ENCODE peak calls at places on chromosomes 6 and 20, in ten cellular contexts. X is colonic mucosa; I is HCEC 1CT; Q is stimulated activated CD8-positive, alpha-beta memory T cell treated with anti-CD3 and anti-CD28 coated beads, Interleukin-7, amount 100 ng/mL, for 48 hours; N is activated T-helper 1 cell treated with anti-CD3 and anti-CD28 coated beads, Interleukin-2, amount 50 U/mL, for 16 hours; B is hippocampal formation; E is stimulated activated CD4-positive, alpha-beta T cell treated with anti-CD3 and anti-CD28 coated beads, Interleukin-4, amount 100 ng/mL, for 48 hours; L is GOT3; A is T-helper 17 cell; G is CD8-positive, alpha-beta memory T cell. D is an unnamed sample.

GRCh38 chr6:140203611-140204553 is 829.4 kb upstream of the CITED2 start:
- DNase-seq in X (no peak), I (peak), Q (no peak), N (no peak), B (no peak), E (no peak), L (no peak), A (no peak), G (no peak), D (no peak)

GRCh38 chr20:47950557-47951283 is 165.4 kb upstream of the SULF2 start:
- DNase-seq in X (no peak), I (no peak), Q (no peak), N (no peak), B (no peak), E (no peak), L (no peak), A (no peak), G (no peak), D (no peak)

GRCh38 chr6:80335061-80335660 is 228.7 kb downstream of the BCKDHB start:
- DNase-seq in X (no peak), I (no peak), Q (no peak), N (no peak), B (no peak), E (no peak), L (no peak), A (no peak), G (no peak), D (no peak)

GRCh38 chr20:56839791-56840190 is 210.7 kb downstream of the TFAP2C start:
- DNase-seq in X (no peak), I (no peak), Q (no peak), N (no peak), B (no peak), E (no peak), L (no peak), A (no peak), G (no peak), D (no peak)

GRCh38 chr20:5150226-5151076 is 23.6 kb downstream of the CDS2 start:
- DNase-seq in X (peak), I (peak), Q (no peak), N (no peak), B (no peak), E (no peak), L (no peak), A (no peak), G (no peak), D (no peak)

GRCh38 chr6:49987749-49988148 is 18.3 kb upstream of the DEFB113 start:
- DNase-seq in X (no peak), I (no peak), Q (no peak), N (no peak), B (no peak), E (no peak), L (no peak), A (no peak), G (no peak), D (no peak)

GRCh38 chr6:39979461-39980328 is 45.4 kb upstream of the MOCS1 start:
- DNase-seq in X (no peak), I (no peak), Q (no peak), N (no peak), B (no peak), E (no peak), L (no peak), A (no peak), G (no peak), D (no peak)

GRCh38 chr6:69390125-69390524 is 406.7 kb downstream of the LMBRD1 start:
- DNase-seq in X (no peak), I (no peak), Q (no peak), N (no peak), B (no peak), E (no peak), L (no peak), A (no peak), G (no peak), D (no peak)

GRCh38 chr6:41182069-41183034 is 18.6 kb downstream of the TREML2 start:
- DNase-seq in X (peak), I (peak), Q (no peak), N (no peak), B (no peak), E (peak), L (no peak), A (peak), G (peak), D (peak)

GRCh38 chr6:150076196-150076893 is 7.4 kb upstream of the ULBP3 start:
- DNase-seq in X (no peak), I (no peak), Q (no peak), N (no peak), B (no peak), E (no peak), L (no peak), A (no peak), G (no peak), D (peak)

GRCh38 chr6:39770476-39770875 is 21.7 kb upstream of the DAAM2 start:
- DNase-seq in X (no peak), I (no peak), Q (no peak), N (no peak), B (peak), E (no peak), L (no peak), A (no peak), G (no peak), D (no peak)

GRCh38 chr6:139376054-139376355 is 1.6 kb upstream of the CITED2 start:
- DNase-seq in X (no peak), I (no peak), Q (no peak), N (no peak), B (no peak), E (no peak), L (no peak), A (no peak), G (no peak), D (no peak)

GRCh38 chr6:68743099-68743498 is 108.0 kb downstream of the ADGRB3 start:
- DNase-seq in X (no peak), I (no peak), Q (no peak), N (no peak), B (no peak), E (no peak), L (no peak), A (no peak), G (no peak), D (no peak)

D was measured in OCI-LY7.